ENCODE peak calls at places on chromosomes 4 and X, in nine cellular contexts. One of them, this sample, is unnamed.

GRCh38 chrX:68822641-68823410 is 6.0 kb upstream of the EFNB1 start:
- DNase-seq in AG09309: no peak
- DNase-seq in NCI-H460: peak
- DNase-seq in activated naive CD4-positive, alpha-beta T cell treated with anti-CD3 and anti-CD28 coated beads, Interleukin-2, amount 10 ng/mL, durations not matched to agents 7 days and 5 days: peak
- DNase-seq in kidney: peak
- DNase-seq in dorsolateral prefrontal cortex: no peak
- DNase-seq in spleen: no peak
- DNase-seq in SK-N-DZ: peak
- DNase-seq in heart right ventricle: peak
- DNase-seq in this sample: no peak

GRCh38 chrX:47380268-47380667 is 9.9 kb downstream of the ZNF157 start:
- DNase-seq in activated naive CD4-positive, alpha-beta T cell treated with anti-CD3 and anti-CD28 coated beads, Interleukin-2, amount 10 ng/mL, durations not matched to agents 7 days and 5 days: peak
- DNase-seq in SK-N-DZ: no peak
- DNase-seq in heart right ventricle: peak
- DNase-seq in spleen: peak
- DNase-seq in dorsolateral prefrontal cortex: no peak
- DNase-seq in AG09309: peak
- DNase-seq in kidney: no peak
- DNase-seq in NCI-H460: no peak
- DNase-seq in this sample: no peak

GRCh38 chrX:28848707-28849106 is 261.5 kb downstream of the IL1RAPL1 start:
- DNase-seq in NCI-H460: no peak
- DNase-seq in kidney: no peak
- DNase-seq in activated naive CD4-positive, alpha-beta T cell treated with anti-CD3 and anti-CD28 coated beads, Interleukin-2, amount 10 ng/mL, durations not matched to agents 7 days and 5 days: no peak
- DNase-seq in AG09309: no peak
- DNase-seq in spleen: no peak
- DNase-seq in dorsolateral prefrontal cortex: no peak
- DNase-seq in SK-N-DZ: no peak
- DNase-seq in heart right ventricle: no peak
- DNase-seq in this sample: no peak

GRCh38 chrX:110180928-110181310 is 137.0 kb downstream of the AMMECR1 start:
- DNase-seq in dorsolateral prefrontal cortex: no peak
- DNase-seq in NCI-H460: peak
- DNase-seq in SK-N-DZ: no peak
- DNase-seq in kidney: no peak
- DNase-seq in heart right ventricle: no peak
- DNase-seq in AG09309: peak
- DNase-seq in activated naive CD4-positive, alpha-beta T cell treated with anti-CD3 and anti-CD28 coated beads, Interleukin-2, amount 10 ng/mL, durations not matched to agents 7 days and 5 days: no peak
- DNase-seq in spleen: no peak
- DNase-seq in this sample: no peak

GRCh38 chrX:9955506-9955905 is 11.7 kb upstream of the CLDN34 start:
- DNase-seq in NCI-H460: no peak
- DNase-seq in activated naive CD4-positive, alpha-beta T cell treated with anti-CD3 and anti-CD28 coated beads, Interleukin-2, amount 10 ng/mL, durations not matched to agents 7 days and 5 days: no peak
- DNase-seq in dorsolateral prefrontal cortex: no peak
- DNase-seq in heart right ventricle: no peak
- DNase-seq in spleen: no peak
- DNase-seq in kidney: no peak
- DNase-seq in SK-N-DZ: no peak
- DNase-seq in AG09309: peak
- DNase-seq in this sample: no peak

GRCh38 chr4:74531952-74532794 is 87.2 kb downstream of the AREG start:
- DNase-seq in activated naive CD4-positive, alpha-beta T cell treated with anti-CD3 and anti-CD28 coated beads, Interleukin-2, amount 10 ng/mL, durations not matched to agents 7 days and 5 days: no peak
- DNase-seq in NCI-H460: peak
- DNase-seq in SK-N-DZ: peak
- DNase-seq in AG09309: peak
- DNase-seq in kidney: no peak
- DNase-seq in spleen: no peak
- DNase-seq in dorsolateral prefrontal cortex: no peak
- DNase-seq in heart right ventricle: no peak
- DNase-seq in this sample: no peak

GRCh38 chr4:143402776-143403550 is 66.3 kb downstream of the GAB1 start:
- DNase-seq in NCI-H460: no peak
- DNase-seq in kidney: no peak
- DNase-seq in dorsolateral prefrontal cortex: no peak
- DNase-seq in AG09309: no peak
- DNase-seq in heart right ventricle: no peak
- DNase-seq in activated naive CD4-positive, alpha-beta T cell treated with anti-CD3 and anti-CD28 coated beads, Interleukin-2, amount 10 ng/mL, durations not matched to agents 7 days and 5 days: no peak
- DNase-seq in SK-N-DZ: no peak
- DNase-seq in spleen: no peak
- DNase-seq in this sample: no peak

GRCh38 chrX:15114865-15115566 is 154.9 kb downstream of the ASB9 start:
- DNase-seq in AG09309: no peak
- DNase-seq in spleen: no peak
- DNase-seq in SK-N-DZ: no peak
- DNase-seq in kidney: no peak
- DNase-seq in NCI-H460: no peak
- DNase-seq in activated naive CD4-positive, alpha-beta T cell treated with anti-CD3 and anti-CD28 coated beads, Interleukin-2, amount 10 ng/mL, durations not matched to agents 7 days and 5 days: no peak
- DNase-seq in heart right ventricle: no peak
- DNase-seq in dorsolateral prefrontal cortex: no peak
- DNase-seq in this sample: no peak

GRCh38 chr4:17316566-17316965 is 195.3 kb downstream of the QDPR start:
- DNase-seq in AG09309: no peak
- DNase-seq in NCI-H460: no peak
- DNase-seq in activated naive CD4-positive, alpha-beta T cell treated with anti-CD3 and anti-CD28 coated beads, Interleukin-2, amount 10 ng/mL, durations not matched to agents 7 days and 5 days: no peak
- DNase-seq in spleen: no peak
- DNase-seq in kidney: no peak
- DNase-seq in SK-N-DZ: no peak
- DNase-seq in heart right ventricle: no peak
- DNase-seq in dorsolateral prefrontal cortex: no peak
- DNase-seq in this sample: no peak

GRCh38 chrX:153635788-153636668 is 11.0 kb upstream of the DUSP9 start:
- DNase-seq in dorsolateral prefrontal cortex: no peak
- DNase-seq in SK-N-DZ: peak
- DNase-seq in NCI-H460: peak
- DNase-seq in activated naive CD4-positive, alpha-beta T cell treated with anti-CD3 and anti-CD28 coated beads, Interleukin-2, amount 10 ng/mL, durations not matched to agents 7 days and 5 days: peak
- DNase-seq in heart right ventricle: no peak
- DNase-seq in AG09309: no peak
- DNase-seq in kidney: peak
- DNase-seq in spleen: peak
- DNase-seq in this sample: no peak

GRCh38 chrX:538311-538710 is 92.3 kb upstream of the SHOX start:
- DNase-seq in dorsolateral prefrontal cortex: no peak
- DNase-seq in spleen: no peak
- DNase-seq in NCI-H460: no peak
- DNase-seq in SK-N-DZ: no peak
- DNase-seq in heart right ventricle: no peak
- DNase-seq in kidney: no peak
- DNase-seq in AG09309: no peak
- DNase-seq in activated naive CD4-positive, alpha-beta T cell treated with anti-CD3 and anti-CD28 coated beads, Interleukin-2, amount 10 ng/mL, durations not matched to agents 7 days and 5 days: no peak
- DNase-seq in this sample: no peak

GRCh38 chrX:56798866-56799864 is 70.1 kb downstream of the NBDY start:
- DNase-seq in NCI-H460: no peak
- DNase-seq in activated naive CD4-positive, alpha-beta T cell treated with anti-CD3 and anti-CD28 coated beads, Interleukin-2, amount 10 ng/mL, durations not matched to agents 7 days and 5 days: peak
- DNase-seq in dorsolateral prefrontal cortex: peak
- DNase-seq in spleen: peak
- DNase-seq in kidney: no peak
- DNase-seq in SK-N-DZ: peak
- DNase-seq in heart right ventricle: no peak
- DNase-seq in AG09309: no peak
- DNase-seq in this sample: no peak

GRCh38 chr4:140469806-140470733 is 28.0 kb downstream of the MGAT4D start:
- DNase-seq in heart right ventricle: no peak
- DNase-seq in kidney: peak
- DNase-seq in dorsolateral prefrontal cortex: no peak
- DNase-seq in NCI-H460: no peak
- DNase-seq in AG09309: no peak
- DNase-seq in spleen: peak
- DNase-seq in SK-N-DZ: no peak
- DNase-seq in activated naive CD4-positive, alpha-beta T cell treated with anti-CD3 and anti-CD28 coated beads, Interleukin-2, amount 10 ng/mL, durations not matched to agents 7 days and 5 days: no peak
- DNase-seq in this sample: no peak

GRCh38 chr4:66330125-66330524 is 659.8 kb upstream of the EPHA5 start:
- DNase-seq in kidney: no peak
- DNase-seq in dorsolateral prefrontal cortex: no peak
- DNase-seq in SK-N-DZ: no peak
- DNase-seq in activated naive CD4-positive, alpha-beta T cell treated with anti-CD3 and anti-CD28 coated beads, Interleukin-2, amount 10 ng/mL, durations not matched to agents 7 days and 5 days: no peak
- DNase-seq in heart right ventricle: no peak
- DNase-seq in NCI-H460: no peak
- DNase-seq in spleen: no peak
- DNase-seq in AG09309: no peak
- DNase-seq in this sample: no peak

GRCh38 chr4:5391492-5391891 is 316.9 kb downstream of the EVC2 start:
- DNase-seq in heart right ventricle: no peak
- DNase-seq in AG09309: no peak
- DNase-seq in NCI-H460: no peak
- DNase-seq in dorsolateral prefrontal cortex: no peak
- DNase-seq in activated naive CD4-positive, alpha-beta T cell treated with anti-CD3 and anti-CD28 coated beads, Interleukin-2, amount 10 ng/mL, durations not matched to agents 7 days and 5 days: no peak
- DNase-seq in SK-N-DZ: no peak
- DNase-seq in spleen: peak
- DNase-seq in kidney: no peak
- DNase-seq in this sample: no peak

GRCh38 chrX:147602297-147602696 is 309.4 kb upstream of the FMR1 start:
- DNase-seq in NCI-H460: peak
- DNase-seq in AG09309: no peak
- DNase-seq in kidney: no peak
- DNase-seq in heart right ventricle: no peak
- DNase-seq in dorsolateral prefrontal cortex: no peak
- DNase-seq in SK-N-DZ: no peak
- DNase-seq in spleen: no peak
- DNase-seq in activated naive CD4-positive, alpha-beta T cell treated with anti-CD3 and anti-CD28 coated beads, Interleukin-2, amount 10 ng/mL, durations not matched to agents 7 days and 5 days: no peak
- DNase-seq in this sample: no peak

GRCh38 chr4:118273642-118274041 is 79.2 kb downstream of the PRSS12 start:
- DNase-seq in heart right ventricle: no peak
- DNase-seq in spleen: no peak
- DNase-seq in kidney: no peak
- DNase-seq in activated naive CD4-positive, alpha-beta T cell treated with anti-CD3 and anti-CD28 coated beads, Interleukin-2, amount 10 ng/mL, durations not matched to agents 7 days and 5 days: no peak
- DNase-seq in SK-N-DZ: no peak
- DNase-seq in NCI-H460: no peak
- DNase-seq in AG09309: no peak
- DNase-seq in dorsolateral prefrontal cortex: no peak
- DNase-seq in this sample: no peak

GRCh38 chr4:137514401-137515116 is 17.7 kb downstream of the PCDH18 start:
- DNase-seq in AG09309: peak
- DNase-seq in NCI-H460: no peak
- DNase-seq in dorsolateral prefrontal cortex: no peak
- DNase-seq in heart right ventricle: no peak
- DNase-seq in SK-N-DZ: no peak
- DNase-seq in spleen: no peak
- DNase-seq in kidney: no peak
- DNase-seq in activated naive CD4-positive, alpha-beta T cell treated with anti-CD3 and anti-CD28 coated beads, Interleukin-2, amount 10 ng/mL, durations not matched to agents 7 days and 5 days: no peak
- DNase-seq in this sample: no peak

GRCh38 chrX:133415276-133416105 is at the start of gene GPC4:
- DNase-seq in AG09309: no peak
- DNase-seq in SK-N-DZ: no peak
- DNase-seq in activated naive CD4-positive, alpha-beta T cell treated with anti-CD3 and anti-CD28 coated beads, Interleukin-2, amount 10 ng/mL, durations not matched to agents 7 days and 5 days: no peak
- DNase-seq in dorsolateral prefrontal cortex: peak
- DNase-seq in heart right ventricle: peak
- DNase-seq in spleen: peak
- DNase-seq in NCI-H460: peak
- DNase-seq in kidney: peak
- DNase-seq in this sample: peak

GRCh38 chr4:1746265-1746691 is 25.0 kb downstream of the TACC3 start:
- DNase-seq in kidney: no peak
- DNase-seq in AG09309: no peak
- DNase-seq in NCI-H460: peak
- DNase-seq in activated naive CD4-positive, alpha-beta T cell treated with anti-CD3 and anti-CD28 coated beads, Interleukin-2, amount 10 ng/mL, durations not matched to agents 7 days and 5 days: peak
- DNase-seq in SK-N-DZ: peak
- DNase-seq in dorsolateral prefrontal cortex: peak
- DNase-seq in spleen: peak
- DNase-seq in heart right ventricle: peak
- DNase-seq in this sample: peak

GRCh38 chrX:9876205-9876604 is 90.0 kb downstream of the SHROOM2 start:
- DNase-seq in dorsolateral prefrontal cortex: no peak
- DNase-seq in kidney: no peak
- DNase-seq in spleen: no peak
- DNase-seq in NCI-H460: no peak
- DNase-seq in heart right ventricle: no peak
- DNase-seq in SK-N-DZ: no peak
- DNase-seq in AG09309: no peak
- DNase-seq in activated naive CD4-positive, alpha-beta T cell treated with anti-CD3 and anti-CD28 coated beads, Interleukin-2, amount 10 ng/mL, durations not matched to agents 7 days and 5 days: no peak
- DNase-seq in this sample: no peak

GRCh38 chrX:11371106-11371505 is 77.9 kb downstream of the AMELX start:
- DNase-seq in SK-N-DZ: no peak
- DNase-seq in heart right ventricle: no peak
- DNase-seq in NCI-H460: no peak
- DNase-seq in spleen: no peak
- DNase-seq in kidney: no peak
- DNase-seq in dorsolateral prefrontal cortex: no peak
- DNase-seq in activated naive CD4-positive, alpha-beta T cell treated with anti-CD3 and anti-CD28 coated beads, Interleukin-2, amount 10 ng/mL, durations not matched to agents 7 days and 5 days: no peak
- DNase-seq in AG09309: no peak
- DNase-seq in this sample: no peak

GRCh38 chr4:122758033-122758432 is 25.5 kb downstream of the BBS12 start:
- DNase-seq in SK-N-DZ: peak
- DNase-seq in NCI-H460: peak
- DNase-seq in heart right ventricle: no peak
- DNase-seq in AG09309: no peak
- DNase-seq in activated naive CD4-positive, alpha-beta T cell treated with anti-CD3 and anti-CD28 coated beads, Interleukin-2, amount 10 ng/mL, durations not matched to agents 7 days and 5 days: no peak
- DNase-seq in dorsolateral prefrontal cortex: no peak
- DNase-seq in spleen: no peak
- DNase-seq in kidney: no peak
- DNase-seq in this sample: no peak

GRCh38 chr4:113851816-113852215 is 90.3 kb upstream of the CAMK2D start:
- DNase-seq in heart right ventricle: no peak
- DNase-seq in dorsolateral prefrontal cortex: no peak
- DNase-seq in NCI-H460: no peak
- DNase-seq in SK-N-DZ: no peak
- DNase-seq in spleen: no peak
- DNase-seq in AG09309: no peak
- DNase-seq in activated naive CD4-positive, alpha-beta T cell treated with anti-CD3 and anti-CD28 coated beads, Interleukin-2, amount 10 ng/mL, durations not matched to agents 7 days and 5 days: no peak
- DNase-seq in kidney: no peak
- DNase-seq in this sample: no peak

This sample was measured in C1 segment of cervical spinal cord.